ENCODE peak calls at places on chromosome 7, in nine cellular contexts. C, O, N, W, L, Y, X, V and K are unnamed samples.

GRCh38 chr7:20514364-20514763 is 101.1 kb upstream of the ABCB5 start:
- DNase-seq in L (no peak), W (peak), N (no peak), C (no peak), V (peak), Y (no peak), O (no peak), X (no peak), K (peak)

GRCh38 chr7:22992874-22993840 is 20.8 kb downstream of the HYCC1 start:
- DNase-seq in V (no peak), W (no peak), Y (no peak), N (no peak), L (no peak), C (no peak), X (no peak), O (no peak), K (no peak)

GRCh38 chr7:23018747-23019146 is 4.8 kb upstream of the HYCC1 start:
- DNase-seq in X (no peak), Y (no peak), L (no peak), V (no peak), O (no peak), N (no peak), C (peak), W (no peak), K (no peak)

GRCh38 chr7:107661081-107661864 is 645 bp downstream of the SLC26A4 start:
- DNase-seq in V (no peak), C (peak), N (peak), W (peak), L (no peak), Y (peak), X (peak), O (peak), K (peak)

GRCh38 chr7:71184136-71184535 is 52.2 kb downstream of the GALNT17 start:
- DNase-seq in W (no peak), O (no peak), X (no peak), C (no peak), N (no peak), V (no peak), Y (no peak), L (no peak), K (no peak)

GRCh38 chr7:82760092-82760491 is 316.5 kb upstream of the CACNA2D1 start:
- DNase-seq in N (no peak), W (no peak), V (no peak), O (no peak), Y (no peak), X (no peak), C (peak), L (no peak), K (no peak)

GRCh38 chr7:47376991-47377590 is 204.8 kb downstream of the TNS3 start:
- DNase-seq in V (no peak), O (no peak), X (no peak), W (no peak), C (no peak), Y (peak), L (no peak), N (no peak), K (no peak)

GRCh38 chr7:129499915-129500463 is 2.3 kb upstream of the SMKR1 start:
- DNase-seq in V (no peak), W (no peak), Y (no peak), L (no peak), O (no peak), N (no peak), C (no peak), X (no peak), K (no peak)

GRCh38 chr7:102153586-102153948 is 133.1 kb upstream of the SH2B2 start:
- DNase-seq in N (no peak), L (no peak), W (no peak), Y (no peak), C (no peak), X (no peak), V (no peak), O (no peak), K (no peak)

GRCh38 chr7:23693224-23693623 is 13.2 kb downstream of the FAM221A start:
- DNase-seq in Y (no peak), C (no peak), X (no peak), N (no peak), W (no peak), V (no peak), O (no peak), L (no peak), K (no peak)

GRCh38 chr7:37336259-37336658 is 112.4 kb downstream of the ELMO1 start:
- DNase-seq in Y (peak), W (no peak), C (no peak), X (no peak), N (no peak), L (no peak), O (no peak), V (no peak), K (no peak)
- TF ChIP-seq POLR2A in Y (no peak), W (no peak), C (no peak), X (no peak), N (no peak), L (no peak), O (no peak), V (no peak), K (no peak)

DNA sequence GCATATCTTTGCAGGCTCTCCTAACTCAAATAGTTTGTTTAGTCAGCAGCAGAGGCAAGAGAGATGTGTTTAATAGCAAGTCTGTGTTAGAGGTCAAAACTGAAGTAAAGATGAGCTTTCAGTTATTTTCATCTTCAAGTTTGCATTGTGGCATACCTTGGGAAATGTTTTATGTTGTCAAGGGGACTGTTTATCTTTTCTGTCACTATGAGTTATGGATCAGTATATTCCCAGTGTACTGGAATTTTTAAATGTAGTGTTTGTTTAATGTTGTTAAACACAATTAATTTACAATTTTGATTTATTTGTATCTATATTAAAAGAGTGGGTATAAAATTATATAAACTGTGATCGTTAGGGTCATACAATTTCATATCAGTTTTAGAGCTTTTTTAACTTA is 169.7 kb upstream of the PPP1R3A start:
- DNase-seq in N (no peak), X (no peak), V (no peak), O (no peak), W (no peak), C (no peak), L (no peak), Y (no peak), K (no peak)
- H3K27ac ChIP-seq in N (no peak), X (peak), V (no peak), O (no peak), W (no peak), C (no peak), L (no peak), Y (peak), K (peak)

GRCh38 chr7:91247497-91247896 is 16.7 kb upstream of the FZD1 start:
- DNase-seq in C (no peak), N (no peak), L (no peak), Y (no peak), V (no peak), X (no peak), O (no peak), W (no peak), K (no peak)
- TF ChIP-seq CTCF in C (no peak), N (no peak), L (no peak), Y (no peak), V (no peak), X (no peak), O (no peak), W (no peak), K (no peak)

GRCh38 chr7:131620673-131621609 is 64.5 kb upstream of the PODXL start:
- DNase-seq in W (no peak), L (no peak), N (no peak), C (peak), V (no peak), O (no peak), X (no peak), Y (no peak), K (no peak)
- TF ChIP-seq POLR2A in W (no peak), L (no peak), N (no peak), C (no peak), V (no peak), O (no peak), X (no peak), Y (no peak), K (no peak)

GRCh38 chr7:105926131-105926530 is 36.9 kb upstream of the CDHR3 start:
- DNase-seq in O (no peak), C (no peak), W (no peak), Y (no peak), X (no peak), N (no peak), V (no peak), L (no peak), K (peak)

GRCh38 chr7:105920766-105921165 is 42.3 kb upstream of the CDHR3 start:
- DNase-seq in L (no peak), N (no peak), W (no peak), C (peak), Y (no peak), V (no peak), X (no peak), O (no peak), K (no peak)

GRCh38 chr7:105924950-105925349 is 38.1 kb upstream of the CDHR3 start:
- DNase-seq in Y (no peak), O (no peak), L (no peak), V (no peak), N (no peak), X (no peak), C (no peak), W (no peak), K (no peak)
- H3K27ac ChIP-seq in Y (no peak), O (no peak), L (no peak), V (no peak), N (no peak), X (no peak), C (no peak), W (no peak), K (no peak)